ENCODE peak calls at places on chromosome 19, in five cellular contexts. H, D, Z, A and N are unnamed samples.

GRCh38 chr19:48842744-48843162 is 6.5 kb upstream of the HSD17B14 start:
- DNase-seq in H (peak; percentile 37), D (peak; percentile 50), Z (no peak), A (no peak), N (no peak)

GRCh38 chr19:58118979-58119733 is 21.1 kb upstream of the ZSCAN18 start:
- DNase-seq in H (no peak), D (no peak), Z (no peak), A (no peak), N (no peak)

GRCh38 chr19:54343868-54344267 is 4.9 kb upstream of the LILRA4 start:
- DNase-seq in H (no peak), D (no peak), Z (no peak), A (no peak), N (no peak)

GRCh38 chr19:15433519-15434069 is 14.8 kb upstream of the AKAP8L start:
- DNase-seq in H (no peak), D (no peak), Z (no peak), A (no peak), N (no peak)

GRCh38 chr19:30856786-30857185 is 484.6 kb downstream of the ZNF536 start:
- DNase-seq in H (no peak), D (no peak), Z (no peak), A (no peak), N (no peak)

GRCh38 chr19:10289836-10290438 is at the start of gene ICAM5:
- DNase-seq in H (no peak), D (no peak), Z (no peak), A (no peak), N (no peak)

GRCh38 chr19:1566392-1567115 is 1.6 kb downstream of the MEX3D start:
- DNase-seq in H (peak; percentile 59), D (no peak), Z (no peak), A (peak; percentile 73), N (peak; percentile 87)

GRCh38 chr19:39566064-39566463 is 26.1 kb upstream of the EID2 start:
- DNase-seq in H (no peak), D (no peak), Z (no peak), A (no peak), N (no peak)

GRCh38 chr19:29843180-29844051 is 31.6 kb downstream of the CCNE1 start:
- DNase-seq in H (no peak), D (no peak), Z (no peak), A (no peak), N (no peak)

GRCh38 chr19:14337510-14337909 is 43.7 kb upstream of the ADGRE5 start:
- DNase-seq in H (no peak), D (no peak), Z (no peak), A (no peak), N (no peak)

GRCh38 chr19:16078759-16079707 is 2.7 kb downstream of the TPM4 start:
- DNase-seq in H (no peak), D (peak; percentile 96), Z (no peak), A (peak; percentile 97), N (no peak)

GRCh38 chr19:11578342-11579142 is 1.1 kb upstream of the ACP5 start:
- DNase-seq in H (no peak), D (no peak), Z (no peak), A (no peak), N (no peak)

GRCh38 chr19:13429563-13429962 is 76.7 kb downstream of the CACNA1A start:
- DNase-seq in H (no peak), D (no peak), Z (no peak), A (no peak), N (no peak)

GRCh38 chr19:7507884-7508283 is 8.0 kb upstream of the ZNF358 start:
- DNase-seq in H (no peak), D (peak; percentile 31), Z (peak; percentile 72), A (peak; percentile 73), N (peak; percentile 21)

GRCh38 chr19:48556163-48556562 is 4.2 kb downstream of the SULT2B1 start:
- DNase-seq in H (no peak), D (no peak), Z (no peak), A (peak; percentile 44), N (no peak)

GRCh38 chr19:3944018-3944721 is 11.3 kb downstream of the NMRK2 start:
- DNase-seq in H (no peak), D (no peak), Z (no peak), A (no peak), N (no peak)

GRCh38 chr19:12880551-12881171 is 588 bp downstream of the DNASE2 start:
- DNase-seq in H (no peak), D (peak; percentile 34), Z (no peak), A (no peak), N (peak; percentile 32)

GRCh38 chr19:31338069-31338767 is 11.0 kb downstream of the TSHZ3 start:
- DNase-seq in H (peak; percentile 43), D (no peak), Z (no peak), A (no peak), N (no peak)

GRCh38 chr19:34314437-34315313 is 50.3 kb upstream of the GPI start:
- DNase-seq in H (no peak), D (no peak), Z (no peak), A (no peak), N (no peak)